ENCODE peak calls at places on chromosomes 16 and 17, in seven cellular contexts. One of them, this sample, is unnamed. For H3K4me1, the result is how much of the 10 kb centered on the place peaks cover.

GRCh38 chr17:8681175-8681949 is 50.8 kb upstream of the MYH10 start:
- DNase-seq in DND-41: no peak
- DNase-seq in aorta: peak
- DNase-seq in stomach: no peak
- DNase-seq in H1: no peak
- DNase-seq in CD8-positive, alpha-beta memory T cell: no peak
- DNase-seq in sigmoid colon: peak
- DNase-seq in this sample: no peak

GRCh38 chr16:56145369-56145768 is 45.9 kb upstream of the GNAO1 start:
- DNase-seq in DND-41: no peak
- DNase-seq in aorta: no peak
- DNase-seq in stomach: no peak
- DNase-seq in H1: no peak
- DNase-seq in CD8-positive, alpha-beta memory T cell: no peak
- DNase-seq in sigmoid colon: no peak
- DNase-seq in this sample: no peak

GRCh38 chr16:89113661-89114060 is 20.0 kb downstream of the ACSF3 start:
- DNase-seq in DND-41: no peak
- DNase-seq in aorta: peak
- DNase-seq in stomach: no peak
- DNase-seq in H1: no peak
- DNase-seq in CD8-positive, alpha-beta memory T cell: no peak
- DNase-seq in sigmoid colon: no peak
- DNase-seq in this sample: peak

GRCh38 chr17:41258406-41258805 is 3.2 kb downstream of the KRTAP9-9 start:
- DNase-seq in DND-41: no peak
- DNase-seq in aorta: no peak
- DNase-seq in stomach: no peak
- DNase-seq in H1: no peak
- DNase-seq in CD8-positive, alpha-beta memory T cell: no peak
- DNase-seq in sigmoid colon: no peak
- DNase-seq in this sample: no peak

GRCh38 chr17:29039764-29040598 is 3.0 kb upstream of the PIPOX start:
- DNase-seq in DND-41: no peak
- DNase-seq in aorta: no peak
- DNase-seq in stomach: no peak
- DNase-seq in H1: no peak
- DNase-seq in CD8-positive, alpha-beta memory T cell: no peak
- DNase-seq in sigmoid colon: no peak
- DNase-seq in this sample: no peak

GRCh38 chr17:65103896-65104295 is 33.3 kb upstream of the RGS9 start:
- DNase-seq in DND-41: no peak
- DNase-seq in aorta: no peak
- DNase-seq in stomach: no peak
- DNase-seq in H1: no peak
- DNase-seq in CD8-positive, alpha-beta memory T cell: no peak
- DNase-seq in sigmoid colon: peak
- DNase-seq in this sample: no peak

GRCh38 chr17:43595466-43595865 is 49.3 kb upstream of the ETV4 start:
- DNase-seq in DND-41: no peak
- DNase-seq in aorta: no peak
- DNase-seq in stomach: no peak
- DNase-seq in H1: no peak
- DNase-seq in CD8-positive, alpha-beta memory T cell: no peak
- DNase-seq in sigmoid colon: no peak
- DNase-seq in this sample: no peak

GRCh38 chr17:74738051-74738996 is 1.3 kb downstream of the RAB37 start:
- DNase-seq in DND-41: peak
- DNase-seq in aorta: peak
- DNase-seq in stomach: peak
- DNase-seq in H1: no peak
- DNase-seq in CD8-positive, alpha-beta memory T cell: peak
- DNase-seq in sigmoid colon: no peak
- DNase-seq in this sample: peak

GRCh38 chr16:88628512-88628974 is 9.8 kb upstream of the IL17C start:
- DNase-seq in DND-41: peak
- DNase-seq in aorta: no peak
- DNase-seq in stomach: no peak
- DNase-seq in H1: peak
- DNase-seq in CD8-positive, alpha-beta memory T cell: no peak
- DNase-seq in sigmoid colon: no peak
- DNase-seq in this sample: peak

GRCh38 chr16:69799601-69800000 is 37.5 kb downstream of the WWP2 start:
- DNase-seq in DND-41: no peak
- DNase-seq in aorta: no peak
- DNase-seq in stomach: no peak
- DNase-seq in H1: no peak
- DNase-seq in CD8-positive, alpha-beta memory T cell: no peak
- DNase-seq in sigmoid colon: no peak
- DNase-seq in this sample: no peak

GRCh38 chr17:151886-152859 is 14.8 kb downstream of the SCGB1C2 start:
- DNase-seq in DND-41: no peak
- DNase-seq in aorta: peak
- DNase-seq in stomach: no peak
- DNase-seq in H1: no peak
- DNase-seq in CD8-positive, alpha-beta memory T cell: no peak
- DNase-seq in sigmoid colon: peak
- DNase-seq in this sample: no peak

GRCh38 chr17:42289863-42290165 is 1.5 kb downstream of the STAT5A start:
- DNase-seq in DND-41: no peak
- DNase-seq in aorta: no peak
- DNase-seq in stomach: no peak
- DNase-seq in H1: no peak
- DNase-seq in CD8-positive, alpha-beta memory T cell: no peak
- DNase-seq in sigmoid colon: peak
- DNase-seq in this sample: no peak

GRCh38 chr17:64278614-64279013 is 15.6 kb upstream of the TEX2 start:
- DNase-seq in DND-41: no peak
- DNase-seq in aorta: no peak
- DNase-seq in stomach: no peak
- DNase-seq in H1: no peak
- DNase-seq in CD8-positive, alpha-beta memory T cell: no peak
- DNase-seq in sigmoid colon: no peak
- DNase-seq in this sample: peak

GRCh38 chr16:73173396-73173795 is 125.5 kb upstream of the ZFHX3 start:
- DNase-seq in DND-41: no peak
- DNase-seq in aorta: no peak
- DNase-seq in stomach: no peak
- DNase-seq in H1: no peak
- DNase-seq in CD8-positive, alpha-beta memory T cell: no peak
- DNase-seq in sigmoid colon: no peak
- DNase-seq in this sample: no peak

GRCh38 chr17:60439501-60439900 is 17.2 kb downstream of the CHCT1 start:
- DNase-seq in DND-41: no peak
- DNase-seq in aorta: no peak
- DNase-seq in stomach: no peak
- DNase-seq in H1: no peak
- DNase-seq in CD8-positive, alpha-beta memory T cell: no peak
- DNase-seq in sigmoid colon: no peak
- DNase-seq in this sample: no peak
- H3K4me3 ChIP-seq in DND-41: no peak
- H3K4me3 ChIP-seq in aorta: no peak
- H3K4me3 ChIP-seq in stomach: no peak
- H3K4me3 ChIP-seq in H1: no peak
- H3K4me3 ChIP-seq in CD8-positive, alpha-beta memory T cell: no peak
- H3K4me3 ChIP-seq in sigmoid colon: no peak
- H3K4me3 ChIP-seq in this sample: no peak

DNA sequence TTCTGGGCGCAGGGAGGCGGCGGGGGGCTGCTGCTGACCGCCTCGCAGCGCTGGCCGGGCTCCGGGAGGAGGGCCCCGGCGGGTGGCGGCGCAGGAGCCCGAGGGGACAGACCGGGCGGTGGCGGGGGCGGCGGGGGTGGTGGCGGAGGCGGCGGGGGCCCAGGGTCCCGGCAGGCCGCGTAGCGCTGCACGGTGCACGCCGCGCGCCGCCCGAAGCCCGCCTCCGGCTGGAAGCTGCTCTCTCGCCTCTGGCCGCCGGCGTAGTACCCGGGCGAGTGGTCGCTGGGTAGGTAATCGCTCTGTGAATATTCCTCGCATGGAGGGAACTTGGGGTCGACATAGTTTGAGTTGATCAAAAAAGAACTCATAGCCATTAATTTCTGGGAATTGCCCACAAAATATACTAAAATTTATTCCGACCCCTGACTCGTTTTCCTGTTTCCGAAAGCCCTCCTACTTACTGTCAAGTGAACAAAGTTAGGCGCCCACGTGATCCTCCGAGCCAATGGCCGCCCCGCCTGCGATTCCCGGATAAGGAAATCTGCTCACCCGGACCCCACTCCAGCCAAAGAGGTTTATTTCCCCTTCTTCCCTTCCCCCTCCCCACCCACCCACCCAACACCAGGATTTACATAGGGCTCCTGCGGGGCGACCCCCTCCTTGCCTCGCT is at the start of gene HOXB4:
- DNase-seq in DND-41: no peak
- DNase-seq in aorta: peak
- DNase-seq in stomach: peak
- DNase-seq in H1: no peak
- DNase-seq in CD8-positive, alpha-beta memory T cell: peak
- DNase-seq in sigmoid colon: peak
- DNase-seq in this sample: peak
- H3K4me1 ChIP-seq in DND-41: under half
- H3K4me1 ChIP-seq in aorta: under half
- H3K4me1 ChIP-seq in stomach: under half
- H3K4me1 ChIP-seq in H1: under half
- H3K4me1 ChIP-seq in CD8-positive, alpha-beta memory T cell: under half
- H3K4me1 ChIP-seq in sigmoid colon: half or more
- H3K4me1 ChIP-seq in this sample: under half

DNA sequence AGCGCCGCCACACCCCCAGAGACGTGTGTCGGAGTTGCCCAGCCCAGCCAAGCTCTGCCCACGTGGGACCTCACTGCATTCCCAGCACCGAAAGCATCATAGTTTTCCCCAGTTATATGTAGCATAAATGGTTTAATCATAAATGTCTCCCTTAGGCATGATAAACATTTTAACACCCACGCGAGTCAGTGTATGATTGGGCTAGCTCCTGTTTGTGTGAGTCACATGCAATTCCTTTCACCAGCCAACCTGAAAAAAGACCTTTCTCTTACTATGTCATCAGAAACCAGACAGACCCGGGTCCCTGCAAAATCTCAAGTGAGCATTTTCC is 9.2 kb downstream of the TAF1C start:
- DNase-seq in DND-41: no peak
- DNase-seq in aorta: no peak
- DNase-seq in stomach: no peak
- DNase-seq in H1: no peak
- DNase-seq in CD8-positive, alpha-beta memory T cell: no peak
- DNase-seq in sigmoid colon: no peak
- DNase-seq in this sample: no peak
- H3K4me3 ChIP-seq in DND-41: no peak
- H3K4me3 ChIP-seq in aorta: no peak
- H3K4me3 ChIP-seq in stomach: no peak
- H3K4me3 ChIP-seq in H1: no peak
- H3K4me3 ChIP-seq in CD8-positive, alpha-beta memory T cell: no peak
- H3K4me3 ChIP-seq in sigmoid colon: no peak
- H3K4me3 ChIP-seq in this sample: no peak

GRCh38 chr17:17761894-17762781 is 74.6 kb downstream of the SREBF1 start:
- DNase-seq in DND-41: no peak
- DNase-seq in aorta: no peak
- DNase-seq in stomach: no peak
- DNase-seq in H1: no peak
- DNase-seq in CD8-positive, alpha-beta memory T cell: no peak
- DNase-seq in sigmoid colon: no peak
- DNase-seq in this sample: no peak
- H3K4me1 ChIP-seq in DND-41: under half
- H3K4me1 ChIP-seq in aorta: under half
- H3K4me1 ChIP-seq in stomach: under half
- H3K4me1 ChIP-seq in H1: under half
- H3K4me1 ChIP-seq in CD8-positive, alpha-beta memory T cell: under half
- H3K4me1 ChIP-seq in sigmoid colon: under half
- H3K4me1 ChIP-seq in this sample: half or more

DNA sequence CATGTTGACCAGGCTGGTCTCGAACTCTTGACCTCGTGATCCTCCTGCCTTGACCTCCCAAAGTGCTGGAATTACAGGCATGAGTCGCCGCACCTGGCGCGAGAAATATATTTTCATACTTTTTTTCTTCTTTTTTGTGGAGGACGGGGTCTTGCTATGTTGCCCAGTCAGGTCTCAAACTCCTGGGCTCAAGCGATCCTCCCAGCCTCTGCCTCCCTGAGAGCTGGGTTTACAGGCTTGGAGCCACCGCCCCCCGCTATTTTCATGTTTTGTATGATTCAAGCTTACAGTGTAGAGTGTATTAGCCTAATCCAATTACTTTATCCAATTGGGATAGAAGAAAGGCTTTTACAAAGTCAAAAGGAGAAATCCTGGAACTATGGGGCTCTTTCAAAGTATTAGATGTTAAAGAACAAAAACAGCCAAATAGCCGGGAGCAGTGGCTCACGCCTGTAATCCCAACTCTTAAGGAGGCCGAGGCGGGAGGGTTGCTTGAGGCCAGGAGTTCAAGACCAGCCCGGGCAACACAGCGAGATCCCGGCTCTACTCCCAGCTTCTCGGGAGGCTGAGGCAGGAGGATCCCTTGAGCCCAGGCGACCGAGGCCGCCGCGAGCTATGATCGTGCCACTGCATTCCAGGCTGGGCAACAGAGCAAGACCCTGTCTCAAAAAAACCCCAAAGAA is 1.4 kb upstream of the MAP1LC3B start:
- DNase-seq in DND-41: no peak
- DNase-seq in aorta: no peak
- DNase-seq in stomach: no peak
- DNase-seq in H1: no peak
- DNase-seq in CD8-positive, alpha-beta memory T cell: no peak
- DNase-seq in sigmoid colon: peak
- DNase-seq in this sample: no peak
- H3K4me3 ChIP-seq in DND-41: peak
- H3K4me3 ChIP-seq in aorta: no peak
- H3K4me3 ChIP-seq in stomach: peak
- H3K4me3 ChIP-seq in H1: peak
- H3K4me3 ChIP-seq in CD8-positive, alpha-beta memory T cell: peak
- H3K4me3 ChIP-seq in sigmoid colon: peak
- H3K4me3 ChIP-seq in this sample: peak

DNA sequence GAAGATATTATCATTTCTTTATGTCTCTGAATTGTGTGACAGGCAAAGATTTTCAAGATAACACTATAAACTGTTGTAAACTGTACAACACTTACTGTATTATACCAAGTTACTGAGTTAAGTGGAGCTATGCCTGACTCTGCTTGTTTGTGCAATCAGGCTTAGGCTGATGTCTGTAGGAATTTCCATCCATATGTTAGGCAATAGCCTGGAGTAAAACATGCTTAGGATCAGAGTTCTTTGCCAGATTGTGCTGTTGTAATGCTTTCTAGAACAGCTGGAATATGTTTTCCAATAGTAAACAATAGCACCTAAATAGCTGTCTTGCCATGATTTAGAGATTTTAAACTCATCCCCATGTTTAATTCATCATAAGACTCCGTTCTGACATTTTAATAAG is 1496.7 kb downstream of the CDH11 start:
- DNase-seq in DND-41: no peak
- DNase-seq in aorta: no peak
- DNase-seq in stomach: no peak
- DNase-seq in H1: no peak
- DNase-seq in CD8-positive, alpha-beta memory T cell: no peak
- DNase-seq in sigmoid colon: no peak
- DNase-seq in this sample: no peak
- H3K4me1 ChIP-seq in DND-41: under half
- H3K4me1 ChIP-seq in aorta: under half
- H3K4me1 ChIP-seq in stomach: under half
- H3K4me1 ChIP-seq in H1: under half
- H3K4me1 ChIP-seq in CD8-positive, alpha-beta memory T cell: under half
- H3K4me1 ChIP-seq in sigmoid colon: under half
- H3K4me1 ChIP-seq in this sample: under half

This sample was measured in OCI-LY7.